ENCODE peak calls at places on chromosomes 11 and 22, in ten cellular contexts. I is H1, K is HCT116, O is astrocyte, V is K562, N is hepatocyte, A is neural progenitor cell, L is MM.1S, Q is PC-3, X is HepG2. B is an unnamed sample. For H4K20me1, the result is how much of the 10 kb centered on the place peaks cover.

GRCh38 chr11:87851234-87851633 is 324.0 kb downstream of the RAB38 start:
- DNase-seq in V (no peak), N (no peak), Q (peak), X (no peak), K (no peak), A (no peak), O (peak), L (no peak), I (no peak), B (peak)

GRCh38 chr11:2127357-2127971 is 11.7 kb downstream of the IGF2 start:
- DNase-seq in X (no peak), I (no peak), N (no peak), V (no peak), K (no peak), Q (no peak), L (no peak), O (no peak), A (no peak), B (no peak)

GRCh38 chr22:30884211-30885000 is 84.2 kb downstream of the MORC2 start:
- DNase-seq in K (no peak), X (no peak), I (no peak), Q (no peak), V (no peak), L (no peak), A (no peak), N (no peak), O (no peak), B (no peak)

GRCh38 chr11:34899633-34900016 is 16.6 kb downstream of the APIP start:
- DNase-seq in N (no peak), A (peak), Q (no peak), V (no peak), O (no peak), X (no peak), I (no peak), L (no peak), K (no peak), B (no peak)

GRCh38 chr22:17198188-17199130 is 20.8 kb downstream of the ADA2 start:
- DNase-seq in Q (no peak), N (peak), X (no peak), V (peak), K (no peak), A (peak), L (no peak), I (peak), O (peak), B (no peak)

GRCh38 chr11:86981777-86982540 is 26.8 kb upstream of the FZD4 start:
- DNase-seq in K (no peak), O (no peak), V (no peak), N (no peak), A (no peak), L (no peak), I (no peak), X (no peak), Q (no peak), B (no peak)

GRCh38 chr22:37486224-37486845 is at the start of gene MFNG:
- DNase-seq in Q (peak), K (no peak), V (peak), L (peak), I (no peak), O (no peak), X (peak), N (peak), A (peak), B (peak)

GRCh38 chr11:20156280-20156875 is 3.9 kb downstream of the DBX1 start:
- DNase-seq in N (no peak), O (no peak), L (no peak), X (no peak), K (no peak), I (no peak), V (peak), A (peak), Q (no peak), B (no peak)

GRCh38 chr11:40387240-40387980 is 1072.0 kb downstream of the LRRC4C start:
- DNase-seq in I (no peak), K (no peak), O (no peak), L (no peak), A (no peak), Q (no peak), X (peak), N (peak), V (no peak), B (no peak)

GRCh38 chr22:21044931-21045584 is 688 bp upstream of the LRRC74B start:
- DNase-seq in I (no peak), N (no peak), V (peak), Q (peak), O (peak), X (no peak), A (peak), K (no peak), L (no peak), B (peak)

GRCh38 chr11:2530131-2530854 is 85.5 kb downstream of the KCNQ1 start:
- DNase-seq in A (no peak), N (no peak), L (no peak), Q (no peak), O (no peak), K (no peak), I (no peak), V (no peak), X (no peak), B (no peak)

GRCh38 chr11:120186408-120186798 is 24.4 kb upstream of the OAF start:
- DNase-seq in A (no peak), O (no peak), K (no peak), N (no peak), L (no peak), V (no peak), Q (no peak), X (no peak), I (no peak), B (no peak)

GRCh38 chr11:34002420-34002819 is 49.1 kb upstream of the CAPRIN1 start:
- DNase-seq in A (no peak), X (no peak), I (no peak), Q (peak), N (no peak), O (no peak), L (no peak), V (no peak), K (no peak), B (no peak)

GRCh38 chr22:49151256-49152131 is 676.2 kb downstream of the BRD1 start:
- DNase-seq in Q (no peak), L (no peak), V (no peak), O (no peak), N (no peak), A (no peak), I (no peak), X (no peak), K (no peak), B (no peak)

GRCh38 chr11:87778341-87778740 is 396.9 kb downstream of the RAB38 start:
- DNase-seq in X (no peak), V (no peak), Q (peak), K (peak), O (peak), N (no peak), A (peak), L (no peak), I (no peak), B (peak)

GRCh38 chr11:62552931-62553838 is 6.6 kb upstream of the AHNAK start:
- DNase-seq in I (peak), L (no peak), K (peak), O (peak), A (peak), N (peak), X (no peak), V (peak), Q (peak), B (peak)

GRCh38 chr22:27992294-27993165 is 73.5 kb upstream of the PITPNB start:
- DNase-seq in Q (no peak), A (no peak), V (no peak), L (no peak), X (no peak), I (no peak), O (no peak), N (no peak), K (no peak), B (no peak)

DNA sequence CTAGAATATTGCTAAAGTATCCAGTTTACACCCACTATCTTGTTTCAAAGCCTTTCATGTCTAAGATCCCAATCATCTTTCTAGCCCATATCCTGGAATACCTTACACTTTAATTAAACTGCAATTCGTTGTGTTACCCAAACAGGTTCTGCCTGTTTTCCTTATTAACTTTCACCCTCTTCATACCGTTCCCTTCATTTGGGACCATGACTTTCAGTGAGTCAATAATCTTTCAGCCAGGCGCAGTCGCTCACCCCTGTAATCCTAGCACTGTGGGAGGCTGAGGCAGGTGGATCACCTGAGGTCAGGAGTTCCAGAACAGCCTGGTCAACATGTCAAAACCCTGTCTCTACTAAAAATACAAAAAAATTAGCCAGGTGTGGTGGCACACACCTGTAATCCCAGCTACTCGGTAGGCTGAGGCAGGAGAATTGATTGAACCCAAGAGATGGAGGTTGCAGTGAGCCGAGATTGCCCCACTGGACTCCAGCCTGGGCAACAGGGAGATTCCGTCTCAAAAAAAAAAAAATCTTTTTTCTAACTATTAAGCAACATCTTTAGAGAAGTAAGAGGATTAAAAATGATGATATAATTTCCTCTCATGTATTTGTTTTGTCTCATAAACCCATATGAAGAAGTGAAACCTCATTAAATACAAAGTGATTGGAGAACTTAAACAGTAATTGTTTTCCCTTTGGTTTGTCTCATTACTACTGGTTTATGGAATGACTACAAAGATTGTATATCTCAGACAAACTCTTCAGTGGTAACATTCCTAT is 20.7 kb downstream of the DMC1 start:
- DNase-seq in L (no peak), X (no peak), A (no peak), I (no peak), K (no peak), Q (peak), O (no peak), N (no peak), V (no peak), B (peak)
- H4K20me1 ChIP-seq in L (under half), X (under half), A (under half), I (under half), K (under half), Q (under half), O (under half), N (under half), V (under half), B (under half)

GRCh38 chr11:59207988-59208432 is 4.7 kb downstream of the MPEG1 start:
- DNase-seq in V (peak), N (peak), A (peak), Q (peak), K (no peak), X (peak), I (no peak), O (peak), L (peak), B (peak)
- TF ChIP-seq EZH2 in V (no peak), N (no peak), A (no peak), Q (no peak), K (no peak), X (no peak), I (no peak), O (no peak), L (no peak), B (no peak)

GRCh38 chr11:123559418-123559817 is 95.0 kb downstream of the SCN3B start:
- DNase-seq in A (peak), Q (no peak), O (no peak), L (no peak), K (no peak), I (no peak), X (no peak), N (no peak), V (no peak), B (no peak)

GRCh38 chr11:123560001-123560400 is 94.4 kb downstream of the SCN3B start:
- DNase-seq in K (no peak), L (no peak), N (peak), I (no peak), X (no peak), Q (no peak), V (no peak), O (peak), A (peak), B (no peak)

GRCh38 chr11:123562166-123562565 is 92.3 kb downstream of the SCN3B start:
- DNase-seq in I (no peak), L (no peak), O (no peak), A (no peak), N (no peak), K (no peak), X (no peak), V (no peak), Q (no peak), B (no peak)

GRCh38 chr11:123562829-123563228 is 91.6 kb downstream of the SCN3B start:
- DNase-seq in N (no peak), A (no peak), K (no peak), X (no peak), O (no peak), V (no peak), Q (no peak), I (no peak), L (no peak), B (no peak)

GRCh38 chr11:123561046-123561781 is 93.2 kb downstream of the SCN3B start:
- DNase-seq in A (peak), N (peak), Q (no peak), I (no peak), X (peak), L (no peak), V (peak), K (no peak), O (peak), B (no peak)
- TF ChIP-seq CTCF in A (peak), N (peak), Q (peak), I (peak), X (peak), L (no peak), V (peak), K (peak), O (peak), B (no peak)

DNA sequence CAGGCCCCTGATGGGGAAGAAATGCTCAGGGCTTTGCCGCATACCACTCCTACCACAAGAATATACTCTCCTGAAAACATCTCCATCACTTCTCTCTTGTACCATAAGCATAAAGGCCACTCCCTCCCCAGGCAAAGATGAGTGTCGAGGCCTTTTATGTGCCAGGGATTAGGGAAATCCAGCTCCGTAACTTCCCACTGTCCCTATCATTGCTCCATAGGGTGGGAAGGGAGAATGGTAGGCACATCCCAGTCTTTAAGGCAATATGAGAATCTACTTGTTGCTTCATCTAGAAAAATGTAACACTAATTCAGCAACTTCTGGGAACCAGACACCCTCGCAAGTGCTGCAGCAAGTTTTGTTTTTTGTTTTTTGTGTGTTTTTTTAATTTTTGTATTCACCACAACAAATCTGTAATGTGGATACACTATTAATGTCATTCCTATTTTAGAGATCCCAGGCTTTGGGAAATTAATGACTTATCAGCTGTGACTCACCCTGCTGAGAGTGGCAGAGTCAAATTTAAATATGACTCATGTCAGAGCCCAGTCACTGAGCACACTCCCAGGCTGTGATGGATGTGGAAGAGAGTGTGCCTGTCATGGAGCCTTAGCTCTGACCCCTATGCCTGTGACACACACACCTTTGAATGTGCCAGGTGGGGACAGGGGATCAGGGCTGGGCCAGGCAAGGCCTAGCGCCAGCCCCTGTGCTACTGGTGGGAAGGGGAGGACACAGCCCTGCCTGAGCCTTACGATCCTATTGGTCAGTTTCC is 23.4 kb downstream of the PANX1 start:
- DNase-seq in Q (peak), O (peak), V (peak), N (peak), I (no peak), K (peak), X (peak), L (no peak), A (no peak), B (peak)
- H4K20me1 ChIP-seq in Q (half or more), O (half or more), V (under half), N (under half), I (under half), K (under half), X (under half), L (under half), A (half or more), B (under half)

DNA sequence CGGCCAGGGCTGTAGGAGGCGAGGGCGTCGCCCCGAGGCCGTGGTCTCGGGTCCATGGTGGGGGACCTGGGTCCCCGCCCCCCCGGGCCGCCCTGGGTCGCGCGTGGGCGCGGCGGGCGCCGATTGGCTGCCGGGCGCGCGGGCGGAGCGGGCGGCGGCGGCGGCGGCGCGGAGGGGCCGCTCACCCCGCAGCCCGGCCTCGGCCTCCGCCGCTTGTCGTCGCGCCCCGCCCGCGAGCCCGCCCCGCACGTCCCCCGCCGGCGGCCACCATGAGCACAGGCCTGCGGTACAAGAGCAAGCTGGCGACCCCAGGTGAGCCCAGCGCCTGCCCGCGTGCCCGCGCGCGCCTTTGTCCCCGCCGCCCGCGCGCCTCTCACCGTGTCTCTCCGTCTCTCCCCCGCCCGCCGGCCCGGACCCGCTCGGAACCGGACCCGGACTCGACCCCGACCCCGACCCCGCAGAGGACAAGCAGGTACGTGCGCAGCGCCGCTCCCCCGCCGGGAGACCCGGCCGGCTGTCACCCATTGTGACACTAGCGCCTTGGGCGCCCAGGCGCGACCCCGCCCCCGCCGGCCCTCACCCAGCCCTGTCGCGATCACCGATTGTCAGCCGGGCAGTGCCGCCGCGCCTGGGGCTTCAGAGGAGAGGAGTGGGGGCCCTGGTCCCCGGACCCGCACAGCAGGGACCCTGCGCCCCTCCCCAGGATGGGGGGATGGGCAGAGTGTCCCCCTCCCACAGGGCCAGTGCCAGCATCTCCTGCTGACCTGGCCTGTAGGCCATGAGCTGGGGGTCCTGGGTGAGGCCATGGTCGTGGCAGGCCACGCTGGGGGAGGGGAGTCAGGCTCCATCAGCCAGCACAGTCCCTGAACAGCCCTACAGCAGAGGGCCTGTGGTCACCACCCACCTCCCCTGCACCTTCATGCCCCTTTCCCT is at the start of gene SEPTIN5:
- DNase-seq in Q (no peak), V (peak), K (no peak), A (peak), N (no peak), X (no peak), L (no peak), I (no peak), O (no peak), B (no peak)
- TF ChIP-seq EZH2 in Q (no peak), V (no peak), K (no peak), A (peak), N (no peak), X (peak), L (peak), I (peak), O (peak), B (no peak)

GRCh38 chr11:134157451-134157850 is 66.3 kb downstream of the NCAPD3 start:
- DNase-seq in V (no peak), A (no peak), Q (no peak), O (no peak), N (no peak), I (no peak), L (no peak), K (no peak), X (no peak), B (no peak)
- TF ChIP-seq CTCF in V (no peak), A (no peak), Q (no peak), O (no peak), N (no peak), I (no peak), L (no peak), K (no peak), X (no peak), B (no peak)

DNA sequence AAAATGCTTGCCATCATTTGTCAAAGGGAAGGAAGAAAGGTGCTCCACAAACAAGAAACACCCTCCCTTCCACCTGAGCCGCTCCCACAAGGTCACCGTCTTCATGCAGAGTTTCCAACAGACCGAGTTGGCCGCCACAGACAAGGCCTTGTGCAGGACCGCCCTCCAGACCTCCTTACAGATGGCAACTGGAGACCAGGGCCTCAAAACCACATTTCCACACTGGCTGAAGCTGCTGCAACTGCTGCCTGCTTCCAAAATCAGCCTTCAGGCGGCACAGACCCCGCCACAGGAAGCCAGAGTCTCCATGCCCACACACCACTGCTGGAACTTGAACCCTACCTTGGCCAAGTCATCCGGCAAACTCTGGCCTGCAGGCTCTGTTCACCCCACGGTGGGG is 6.3 kb downstream of the DEAF1 start:
- DNase-seq in V (no peak), X (no peak), L (no peak), Q (no peak), O (no peak), K (no peak), A (no peak), I (no peak), N (no peak), B (no peak)
- H4K20me1 ChIP-seq in V (under half), X (under half), L (under half), Q (under half), O (half or more), K (under half), A (under half), I (under half), N (under half), B (under half)